ENCODE peak calls at places on chromosome 3, in ten cellular contexts. S is adipocyte; N is effector memory CD4-positive, alpha-beta T cell; W is heart right ventricle; D is mammary epithelial cell; R is A549; F is A673; H is cardiac muscle cell; O is CD8-positive, alpha-beta memory T cell; T is MM.1S. L is an unnamed sample. For H3K4me1 and H3K9me3, the result is how much of the 10 kb centered on the place peaks cover.

GRCh38 chr3:146221276-146221675 is 29.6 kb downstream of the PLSCR4 start:
- DNase-seq in O (no peak), N (no peak), W (no peak), D (no peak), F (no peak), R (no peak), S (peak), H (no peak), T (no peak), L (no peak)

GRCh38 chr3:21158801-21159564 is 592.0 kb downstream of the ZNF385D start:
- DNase-seq in H (no peak), W (no peak), T (no peak), N (no peak), O (no peak), R (no peak), D (no peak), F (no peak), S (peak), L (no peak)

GRCh38 chr3:52892625-52893311 is 4.6 kb downstream of the STIMATE start:
- DNase-seq in R (no peak), S (no peak), T (peak), O (peak), D (no peak), H (no peak), W (no peak), N (peak), F (no peak), L (no peak)

GRCh38 chr3:28348286-28348636 is 260 bp upstream of the ZCWPW2 start:
- DNase-seq in O (peak), H (no peak), D (no peak), W (no peak), N (no peak), T (no peak), R (no peak), S (peak), F (no peak), L (no peak)

GRCh38 chr3:5212625-5213573 is 25.4 kb downstream of the EDEM1 start:
- DNase-seq in H (no peak), R (no peak), S (no peak), D (no peak), T (peak), W (no peak), F (no peak), O (no peak), N (no peak), L (no peak)

GRCh38 chr3:145015243-145015642 is 1043.6 kb downstream of the DIPK2A start:
- DNase-seq in D (peak), N (no peak), F (no peak), T (no peak), W (no peak), R (no peak), O (no peak), H (no peak), S (peak), L (no peak)

GRCh38 chr3:193780810-193781472 is 187.9 kb downstream of the OPA1 start:
- DNase-seq in H (peak), S (peak), N (no peak), W (peak), T (peak), F (peak), O (no peak), D (peak), R (peak), L (no peak)

GRCh38 chr3:72444642-72445223 is 403.5 kb downstream of the SHQ1 start:
- DNase-seq in H (no peak), R (no peak), T (peak), W (no peak), S (peak), O (no peak), F (no peak), N (no peak), D (peak), L (no peak)

GRCh38 chr3:137770821-137771399 is 6.8 kb downstream of the SOX14 start:
- DNase-seq in H (no peak), F (no peak), S (peak), W (no peak), D (no peak), N (no peak), O (no peak), R (no peak), T (no peak), L (no peak)

GRCh38 chr3:167898091-167898490 is 162.6 kb downstream of the SERPINI1 start:
- DNase-seq in H (no peak), F (no peak), R (no peak), S (no peak), D (no peak), N (no peak), O (no peak), T (no peak), W (no peak), L (no peak)

GRCh38 chr3:106006001-106006400 is 137.2 kb upstream of the CBLB start:
- DNase-seq in D (peak), N (no peak), T (no peak), W (no peak), S (peak), F (no peak), O (no peak), R (no peak), H (no peak), L (no peak)

GRCh38 chr3:52237659-52238172 is 1.2 kb downstream of the TWF2 start:
- DNase-seq in F (no peak), N (no peak), O (peak), H (no peak), R (peak), W (peak), D (peak), S (peak), T (no peak), L (no peak)

GRCh38 chr3:196340466-196340865 is 2.3 kb upstream of the TM4SF19 start:
- DNase-seq in S (no peak), H (no peak), T (no peak), N (no peak), D (no peak), R (no peak), O (no peak), W (no peak), F (no peak), L (no peak)

GRCh38 chr3:153291052-153291689 is 129.1 kb downstream of the RAP2B start:
- DNase-seq in F (peak), T (peak), O (no peak), R (peak), W (no peak), D (peak), N (no peak), H (peak), S (peak), L (no peak)

GRCh38 chr3:73723596-73723995 is 98.9 kb upstream of the PDZRN3 start:
- DNase-seq in T (no peak), N (no peak), W (no peak), R (no peak), F (no peak), H (no peak), D (no peak), S (no peak), O (no peak), L (no peak)

GRCh38 chr3:143199998-143200909 is 80.7 kb downstream of the CHST2 start:
- DNase-seq in F (peak), O (no peak), W (no peak), S (peak), H (no peak), T (no peak), R (no peak), D (no peak), N (no peak), L (no peak)

GRCh38 chr3:36868614-36869436 is 76.0 kb downstream of the TRANK1 start:
- DNase-seq in T (peak), N (peak), D (peak), R (peak), O (peak), H (peak), F (peak), S (peak), W (peak), L (no peak)

GRCh38 chr3:133295199-133295901 is 104.5 kb upstream of the BFSP2 start:
- DNase-seq in N (no peak), W (no peak), R (no peak), D (peak), F (no peak), O (no peak), H (no peak), T (no peak), S (peak), L (no peak)

GRCh38 chr3:99920530-99921376 is 103.1 kb downstream of the CMSS1 start:
- DNase-seq in T (no peak), D (peak), H (no peak), W (peak), O (no peak), F (peak), R (peak), S (peak), N (no peak), L (no peak)

GRCh38 chr3:55686720-55687254 is 199.7 kb upstream of the WNT5A start:
- DNase-seq in H (no peak), T (no peak), N (no peak), O (no peak), W (no peak), S (no peak), R (no peak), F (no peak), D (no peak), L (no peak)

GRCh38 chr3:13800064-13800463 is 79.8 kb downstream of the WNT7A start:
- DNase-seq in R (no peak), F (no peak), D (no peak), H (no peak), N (no peak), S (no peak), W (no peak), T (no peak), O (no peak), L (no peak)

GRCh38 chr3:52364322-52364721 is 48.2 kb downstream of the DNAH1 start:
- DNase-seq in W (no peak), O (no peak), T (no peak), S (no peak), N (no peak), R (no peak), D (no peak), F (no peak), H (no peak), L (no peak)

GRCh38 chr3:177468816-177469590 is 271.7 kb upstream of the TBL1XR1 start:
- DNase-seq in R (no peak), W (no peak), T (no peak), F (no peak), S (peak), N (no peak), H (no peak), D (no peak), O (no peak), L (no peak)

GRCh38 chr3:22361465-22361864 is 610.5 kb upstream of the ZNF385D start:
- DNase-seq in H (no peak), W (no peak), R (no peak), O (no peak), S (no peak), D (no peak), N (no peak), F (no peak), T (no peak), L (no peak)

GRCh38 chr3:42501681-42502428 is 588 bp upstream of the VIPR1 start:
- DNase-seq in O (peak), W (peak), R (peak), N (peak), D (peak), S (peak), T (peak), F (peak), H (peak), L (peak)

GRCh38 chr3:48418651-48419050 is 11.2 kb downstream of the PLXNB1 start:
- DNase-seq in F (no peak), N (no peak), T (no peak), S (no peak), R (no peak), H (no peak), D (no peak), O (no peak), W (no peak), L (no peak)

GRCh38 chr3:185744997-185745843 is 79.6 kb downstream of the IGF2BP2 start:
- DNase-seq in W (no peak), F (peak), O (no peak), N (no peak), T (no peak), H (no peak), S (peak), D (peak), R (peak), L (no peak)

GRCh38 chr3:155391583-155391982 is 98.1 kb upstream of the STRIT1 start:
- DNase-seq in O (no peak), R (peak), S (peak), F (peak), W (peak), H (no peak), D (peak), T (no peak), N (no peak), L (no peak)

GRCh38 chr3:126932188-126932931 is 50.6 kb upstream of the PLXNA1 start:
- DNase-seq in D (no peak), S (peak), F (peak), H (no peak), W (no peak), O (no peak), R (no peak), T (no peak), N (no peak), L (no peak)
- H3K4me1 ChIP-seq in D (under half), S (under half), F (under half), H (under half), W (under half), O (under half), R (under half), T (under half), N (under half), L (under half)

GRCh38 chr3:7388026-7388425 is 527.1 kb downstream of the GRM7 start:
- DNase-seq in D (no peak), O (no peak), R (no peak), S (no peak), W (no peak), H (no peak), N (no peak), F (no peak), T (no peak), L (no peak)
- H3K9me3 ChIP-seq in D (under half), O (under half), R (under half), S (under half), W (under half), H (under half), N (under half), F (under half), T (under half), L (under half)

DNA sequence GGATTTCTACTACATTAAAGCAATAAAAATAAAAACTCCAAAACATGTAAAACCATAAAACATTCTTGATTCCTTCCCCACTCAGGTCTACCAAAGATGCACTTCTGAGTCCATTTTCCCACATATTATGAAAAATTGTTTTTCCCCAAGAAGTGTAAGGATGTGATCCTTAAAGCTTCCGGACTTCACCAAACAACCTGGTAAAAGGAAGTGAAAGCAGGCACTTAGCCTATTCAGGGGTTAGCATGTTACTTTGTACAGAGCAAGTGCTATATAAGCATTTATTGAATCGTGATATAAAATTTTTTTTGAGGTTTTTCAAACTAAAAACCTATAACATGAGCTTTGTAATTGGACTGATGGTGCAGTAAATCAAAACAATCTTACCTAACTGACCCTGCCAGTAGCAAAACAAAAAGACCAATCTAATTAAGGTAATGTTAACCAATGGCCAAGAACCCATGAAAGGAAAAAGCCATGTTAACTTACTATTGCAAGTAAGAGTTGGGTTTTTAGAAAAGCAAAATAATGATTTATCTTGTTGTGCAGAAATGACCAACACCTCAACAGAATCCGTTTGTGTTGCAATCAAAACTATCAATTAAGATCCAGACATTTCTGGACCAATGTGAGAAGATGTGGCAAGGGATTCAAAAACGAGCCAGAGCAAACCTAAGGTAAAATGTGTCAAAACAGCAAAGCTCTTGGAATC is 1.8 kb downstream of the SETD2 start:
- DNase-seq in S (peak), H (no peak), F (no peak), W (no peak), N (no peak), O (no peak), T (no peak), D (peak), R (no peak), L (no peak)
- H3K4me1 ChIP-seq in S (under half), H (under half), F (under half), W (half or more), N (under half), O (half or more), T (under half), D (under half), R (under half), L (half or more)

DNA sequence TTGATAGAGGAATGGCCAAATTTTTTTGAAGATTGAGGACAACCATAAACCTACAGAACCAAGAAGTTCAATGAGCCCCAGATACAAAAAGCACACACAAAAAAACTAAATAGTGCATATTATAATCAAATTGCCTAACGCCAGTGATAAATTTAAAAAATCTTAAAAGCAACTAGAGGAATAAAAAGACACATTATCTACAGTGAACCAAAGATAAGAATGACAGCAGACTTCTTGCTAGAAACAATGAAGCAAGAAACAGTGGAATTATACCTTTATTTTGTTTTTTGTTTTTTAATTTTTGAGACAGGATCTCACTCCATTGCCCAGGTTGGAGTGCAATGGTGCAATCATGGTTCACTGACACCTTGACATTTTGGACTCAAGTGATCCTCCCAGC is 9.9 kb upstream of the SAMD7 start:
- DNase-seq in O (no peak), N (no peak), S (no peak), T (no peak), F (no peak), D (no peak), R (no peak), H (no peak), W (no peak), L (no peak)
- H3K9me3 ChIP-seq in O (under half), N (under half), S (under half), T (under half), F (under half), D (under half), R (under half), H (under half), W (under half), L (under half)

GRCh38 chr3:171354049-171354705 is 106.0 kb downstream of the TNIK start:
- DNase-seq in S (no peak), F (peak), W (no peak), N (no peak), D (peak), O (no peak), T (no peak), H (no peak), R (no peak), L (no peak)
- H3K4me1 ChIP-seq in S (under half), F (under half), W (under half), N (under half), D (half or more), O (under half), T (under half), H (under half), R (under half), L (under half)

GRCh38 chr3:35296533-35296932 is 342.8 kb upstream of the ARPP21 start:
- DNase-seq in F (no peak), D (no peak), N (no peak), H (no peak), W (no peak), T (peak), O (no peak), S (peak), R (no peak), L (peak)
- H3K9me3 ChIP-seq in F (under half), D (under half), N (under half), H (under half), W (under half), T (under half), O (under half), S (under half), R (under half), L (under half)

DNA sequence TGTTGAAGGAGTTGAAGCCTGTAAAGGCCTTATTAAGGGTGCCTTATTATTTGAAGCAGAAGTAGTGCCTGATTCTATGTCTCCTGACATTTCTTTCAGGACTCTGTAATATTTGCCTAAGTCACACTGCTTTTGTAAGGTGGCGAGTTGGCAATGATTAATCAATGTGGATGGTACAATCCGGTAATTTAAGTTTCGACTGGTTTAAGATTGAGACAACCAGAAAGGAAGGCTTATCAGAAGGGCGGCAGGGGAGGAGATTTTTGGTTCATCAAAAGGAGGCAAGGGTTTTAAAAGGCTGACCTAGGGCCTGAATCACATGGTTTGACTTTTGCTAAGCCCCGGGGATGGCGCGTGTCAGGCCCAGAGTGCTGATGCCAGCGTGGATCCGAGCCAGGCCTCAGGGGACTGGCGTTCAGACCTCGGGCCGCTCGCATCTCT is 830 bp upstream of the RNF13 start:
- DNase-seq in N (no peak), H (no peak), T (no peak), W (no peak), O (no peak), S (no peak), D (no peak), R (no peak), F (peak), L (no peak)
- H3K4me1 ChIP-seq in N (under half), H (under half), T (under half), W (under half), O (under half), S (half or more), D (under half), R (half or more), F (under half), L (under half)

DNA sequence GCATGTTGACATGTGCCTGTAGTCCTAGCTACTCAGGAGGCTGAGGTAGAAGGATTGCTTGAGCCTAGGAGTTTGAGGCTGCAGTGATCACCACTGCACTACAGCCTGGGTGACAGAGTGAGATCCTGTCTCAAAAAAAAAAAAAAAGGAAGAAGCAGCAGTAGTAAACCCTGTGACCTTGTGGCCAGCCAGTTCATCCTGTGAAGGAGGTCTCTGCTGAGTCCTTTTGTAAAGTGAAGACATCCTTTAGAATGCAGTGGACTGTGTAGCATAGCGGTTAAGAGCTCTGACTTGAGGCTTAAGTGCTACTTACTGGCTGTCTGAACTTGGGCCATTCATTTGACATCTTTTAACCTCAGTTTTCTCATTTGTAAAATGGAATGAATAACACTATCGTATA is 8.3 kb downstream of the EXOSC7 start:
- DNase-seq in F (no peak), R (no peak), H (no peak), T (no peak), S (no peak), D (no peak), N (no peak), W (no peak), O (no peak), L (no peak)
- H3K9me3 ChIP-seq in F (under half), R (under half), H (under half), T (under half), S (under half), D (under half), N (under half), W (under half), O (under half), L (under half)